ENCODE peak calls at places on chromosomes 7 and 10, in five cellular contexts. O, S, U, X and G are unnamed samples.

GRCh38 chr7:30893357-30893756 is 18.3 kb upstream of the AQP1 start:
- DNase-seq in O (no peak), S (no peak), U (no peak), X (no peak), G (no peak)

GRCh38 chr10:70441161-70441876 is at the start of gene NODAL:
- DNase-seq in O (no peak), S (no peak), U (no peak), X (no peak), G (no peak)

GRCh38 chr10:124212702-124213101 is 119.3 kb upstream of the CHST15 start:
- DNase-seq in O (no peak), S (no peak), U (no peak), X (no peak), G (no peak)

GRCh38 chr10:14579405-14579804 is 195.3 kb downstream of the FAM107B start:
- DNase-seq in O (no peak), S (no peak), U (no peak), X (peak; percentile 35), G (no peak)

GRCh38 chr10:75860009-75860408 is 428.6 kb downstream of the LRMDA start:
- DNase-seq in O (no peak), S (no peak), U (no peak), X (no peak), G (no peak)

GRCh38 chr7:140153666-140154161 is 23.1 kb downstream of the KDM7A start:
- DNase-seq in O (no peak), S (peak; percentile 15), U (no peak), X (no peak), G (no peak)

GRCh38 chr7:39623312-39624201 is at the start of gene RALA:
- DNase-seq in O (peak; percentile 77), S (peak; percentile 48), U (peak; percentile 95), X (peak; percentile 84), G (peak; percentile 82)

GRCh38 chr10:92486637-92487036 is 87.3 kb downstream of the IDE start:
- DNase-seq in O (no peak), S (no peak), U (peak; percentile 66), X (no peak), G (no peak)

GRCh38 chr10:35657621-35658020 is 15.5 kb upstream of the FZD8 start:
- DNase-seq in O (no peak), S (no peak), U (no peak), X (no peak), G (no peak)

GRCh38 chr10:132319853-132320669 is 11.9 kb upstream of the LRRC27 start:
- DNase-seq in O (no peak), S (peak; percentile 66), U (peak; percentile 81), X (peak; percentile 71), G (no peak)

DNA sequence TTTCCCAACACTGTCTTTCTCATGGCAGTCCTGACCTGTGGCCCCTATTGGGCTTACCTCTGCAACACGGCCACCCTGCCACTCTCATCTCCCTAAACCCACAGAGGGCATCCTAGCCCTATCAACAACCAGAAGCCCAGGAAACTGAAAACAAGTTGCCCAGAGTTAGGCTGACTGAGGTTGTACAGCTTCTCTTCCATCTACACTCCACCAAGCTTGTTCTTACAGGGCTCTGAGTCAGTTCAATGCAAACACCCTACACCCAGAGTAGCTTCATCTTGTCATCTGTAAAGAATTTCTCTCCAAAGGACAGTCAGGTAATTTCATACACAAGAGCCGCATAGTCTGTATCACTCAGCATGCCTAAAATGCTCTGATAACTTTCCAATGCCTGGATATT is 175.4 kb downstream of the ARID5B start:
- DNase-seq in O (no peak), S (no peak), U (no peak), X (peak; percentile 63), G (no peak)
- H3K36me3 ChIP-seq in O (no peaks in the 10 kb centered on the region), S (no peaks in the 10 kb centered on the region), U (no peaks in the 10 kb centered on the region), X (peaks cover 72% of the 10 kb centered on the region), G (no peaks in the 10 kb centered on the region)

GRCh38 chr7:46710927-46711326 is 789.9 kb upstream of the IGFBP3 start:
- DNase-seq in O (no peak), S (no peak), U (no peak), X (no peak), G (no peak)

GRCh38 chr7:46715579-46715978 is 794.5 kb upstream of the IGFBP3 start:
- DNase-seq in O (no peak), S (no peak), U (no peak), X (no peak), G (no peak)

GRCh38 chr7:46716926-46717325 is 795.9 kb upstream of the IGFBP3 start:
- DNase-seq in O (no peak), S (no peak), U (no peak), X (no peak), G (peak; percentile 15)

GRCh38 chr7:46714904-46715303 is 793.8 kb upstream of the IGFBP3 start:
- DNase-seq in O (no peak), S (no peak), U (no peak), X (no peak), G (no peak)

GRCh38 chr7:46713868-46714596 is 793.0 kb upstream of the IGFBP3 start:
- DNase-seq in O (no peak), S (no peak), U (no peak), X (no peak), G (no peak)
- TF ChIP-seq SRF in O (no peak), S (no peak), U (no peak), X (no peak), G (no peak)

GRCh38 chr10:73838008-73838567 is 26.7 kb upstream of the NDST2 start:
- DNase-seq in O (no peak), S (no peak), U (no peak), X (no peak), G (no peak)

GRCh38 chr10:73840056-73840402 is 28.6 kb upstream of the NDST2 start:
- DNase-seq in O (no peak), S (no peak), U (no peak), X (no peak), G (no peak)

GRCh38 chr10:73837072-73837471 is 25.7 kb upstream of the NDST2 start:
- DNase-seq in O (no peak), S (no peak), U (no peak), X (no peak), G (no peak)

GRCh38 chr10:73839276-73839966 is 28.0 kb upstream of the NDST2 start:
- DNase-seq in O (no peak), S (no peak), U (no peak), X (no peak), G (no peak)

DNA sequence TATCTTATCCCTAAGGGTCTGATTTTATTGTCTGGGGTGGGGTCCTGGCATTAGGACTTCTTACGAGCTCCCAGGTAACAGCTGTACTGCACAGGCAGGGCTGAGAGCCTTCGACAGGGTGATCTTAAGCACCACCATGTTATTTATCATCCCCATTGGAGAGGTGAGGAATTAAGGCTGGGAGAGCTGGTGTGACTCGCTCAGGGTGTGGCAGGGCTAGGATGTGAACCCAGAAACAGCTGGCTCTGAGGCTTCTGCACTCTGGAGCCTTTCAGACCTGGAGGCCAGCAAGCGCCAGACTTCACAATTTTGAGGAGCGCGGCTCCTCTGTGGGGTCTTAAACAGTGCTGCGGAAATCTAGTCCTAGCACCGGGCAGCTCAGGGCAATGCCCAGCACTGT is 27.4 kb upstream of the NDST2 start:
- DNase-seq in O (no peak), S (no peak), U (no peak), X (no peak), G (no peak)
- H3K36me3 ChIP-seq in O (peaks cover 15% of the 10 kb centered on the region), S (peaks cover 4% of the 10 kb centered on the region), U (peaks cover 56% of the 10 kb centered on the region), X (peaks cover 34% of the 10 kb centered on the region), G (peaks cover 28% of the 10 kb centered on the region)

GRCh38 chr7:157832866-157833607 is 496.2 kb downstream of the DNAJB6 start:
- DNase-seq in O (no peak), S (no peak), U (no peak), X (no peak), G (no peak)
- TF ChIP-seq SRF in O (no peak), S (no peak), U (no peak), X (no peak), G (no peak)

DNA sequence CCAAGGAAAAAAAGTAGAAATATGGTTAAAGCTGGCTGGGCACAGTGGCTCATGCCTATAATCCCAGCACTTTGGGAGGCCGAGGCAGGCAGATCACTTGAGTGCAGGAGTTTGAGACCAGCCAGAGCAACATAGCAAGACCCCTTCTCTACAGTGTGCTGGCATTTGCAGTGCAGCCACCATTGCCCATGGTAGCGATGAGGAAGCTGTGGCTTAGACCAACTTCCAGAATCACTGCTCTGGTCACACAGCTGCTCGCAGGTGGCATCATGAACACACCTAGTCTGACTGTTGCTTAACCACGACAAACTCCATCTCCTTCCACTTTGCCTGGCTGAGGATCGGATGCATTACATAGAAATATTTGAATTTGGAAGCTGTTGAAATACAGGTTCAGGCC is 137.1 kb downstream of the CUX1 start:
- DNase-seq in O (no peak), S (no peak), U (no peak), X (no peak), G (no peak)
- H3K36me3 ChIP-seq in O (no peaks in the 10 kb centered on the region), S (peaks cover 3% of the 10 kb centered on the region), U (no peaks in the 10 kb centered on the region), X (no peaks in the 10 kb centered on the region), G (no peaks in the 10 kb centered on the region)

DNA sequence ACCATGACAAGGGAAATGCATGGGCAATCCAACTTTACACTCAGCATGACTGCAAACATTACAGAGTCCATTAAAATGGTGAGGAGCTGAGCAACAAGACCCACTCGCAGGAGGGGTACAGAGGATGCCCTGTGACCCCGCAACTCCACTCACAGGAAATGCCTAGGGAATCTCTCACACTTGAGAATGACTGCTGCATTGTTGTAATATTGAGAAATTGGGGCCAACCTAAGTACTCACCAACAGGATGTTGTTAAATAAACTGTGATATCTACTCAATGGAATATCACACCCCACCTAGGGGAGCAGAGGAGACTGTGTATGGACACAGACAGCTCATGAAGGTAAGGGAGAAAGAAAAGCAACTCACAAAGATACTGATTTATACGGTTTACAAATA is 53.4 kb upstream of the CAMK2B start:
- DNase-seq in O (no peak), S (no peak), U (no peak), X (peak; percentile 75), G (no peak)
- TF ChIP-seq SRF in O (no peak), S (no peak), U (no peak), X (no peak), G (no peak)

GRCh38 chr7:35648367-35648766 is 46.6 kb downstream of the HERPUD2 start:
- DNase-seq in O (no peak), S (no peak), U (no peak), X (peak; percentile 41), G (no peak)
- H3K36me3 ChIP-seq in O (no peaks in the 10 kb centered on the region), S (peaks cover 5% of the 10 kb centered on the region), U (peaks cover 2% of the 10 kb centered on the region), X (no peaks in the 10 kb centered on the region), G (no peaks in the 10 kb centered on the region)

DNA sequence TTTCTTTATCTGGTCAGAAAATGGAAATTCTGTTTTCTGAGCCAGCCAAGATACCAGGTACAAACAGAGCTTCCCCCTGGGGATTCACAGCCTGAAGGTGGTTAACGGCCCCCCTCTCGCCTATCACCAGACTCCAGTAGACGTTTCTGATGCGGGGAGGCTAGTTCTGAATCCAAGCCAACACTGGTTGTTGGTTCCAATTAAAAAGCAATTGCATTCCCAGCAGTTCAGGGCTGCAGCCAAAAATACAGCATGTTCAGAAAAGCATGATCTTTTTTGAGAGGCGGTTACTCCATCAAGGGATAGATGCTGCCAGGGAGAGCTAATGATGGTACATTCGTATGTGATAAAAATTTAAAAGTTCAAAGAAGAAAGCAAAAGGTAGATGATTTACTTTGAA is 480.9 kb downstream of the GALNT17 start:
- DNase-seq in O (no peak), S (no peak), U (no peak), X (no peak), G (no peak)
- TF ChIP-seq SRF in O (no peak), S (no peak), U (no peak), X (no peak), G (no peak)